ENCODE peak calls at places on chromosome 1, in nine cellular contexts. J is GM04504; K is mesothelial cell of epicardium; S is KBM-7; B is DMS53; P is hypothalamus; I is stimulated activated naive CD8-positive, alpha-beta T cell treated with anti-CD3 and anti-CD28 coated beads, Interleukin-15, Interleukin-2, amounts not matched to agents 100 U/mL and 50 U/mL, for 24 hours; N is GM10248; U is ureter. O is an unnamed sample.

GRCh38 chr1:66752000-66752592 is at the start of gene DYNLT5:
- DNase-seq in J (no peak), K (no peak), S (peak; percentile 83), B (no peak), P (peak; percentile 44), I (peak; percentile 17), N (peak; percentile 17), U (peak; percentile 46), O (peak; percentile 46)

GRCh38 chr1:11678442-11678841 is 2.5 kb downstream of the MAD2L2 start:
- DNase-seq in J (no peak), K (no peak), S (no peak), B (no peak), P (no peak), I (no peak), N (no peak), U (no peak), O (no peak)

GRCh38 chr1:32771561-32772280 is 45.4 kb downstream of the YARS1 start:
- DNase-seq in J (no peak), K (no peak), S (no peak), B (no peak), P (no peak), I (no peak), N (no peak), U (no peak), O (no peak)

GRCh38 chr1:209742409-209743144 is 13.3 kb upstream of the TRAF3IP3 start:
- DNase-seq in J (no peak), K (no peak), S (no peak), B (no peak), P (no peak), I (no peak), N (no peak), U (no peak), O (no peak)

GRCh38 chr1:180962178-180962577 is 49.5 kb downstream of the KIAA1614 start:
- DNase-seq in J (no peak), K (no peak), S (no peak), B (no peak), P (no peak), I (no peak), N (no peak), U (peak; percentile 63), O (no peak)

GRCh38 chr1:207049974-207050391 is 1.0 kb downstream of the YOD1 start:
- DNase-seq in J (no peak), K (no peak), S (peak; percentile 42), B (peak; percentile 84), P (no peak), I (peak; percentile 37), N (peak; percentile 56), U (no peak), O (peak; percentile 78)

GRCh38 chr1:113874017-113874879 is 2.7 kb upstream of the PTPN22 start:
- DNase-seq in J (no peak), K (no peak), S (peak; percentile 52), B (peak; percentile 54), P (no peak), I (peak; percentile 25), N (no peak), U (no peak), O (peak; percentile 10)

GRCh38 chr1:143574891-143575520 is 396.8 kb downstream of the FAM72C start:
- DNase-seq in J (no peak), K (no peak), S (no peak), B (no peak), P (no peak), I (no peak), N (no peak), U (no peak), O (no peak)

GRCh38 chr1:27368872-27369703 is 2.3 kb upstream of the MAP3K6 start:
- DNase-seq in J (no peak), K (no peak), S (peak; percentile 54), B (peak; percentile 45), P (no peak), I (no peak), N (no peak), U (no peak), O (no peak)

GRCh38 chr1:54111624-54112023 is 41.2 kb downstream of the CDCP2 start:
- DNase-seq in J (no peak), K (no peak), S (no peak), B (no peak), P (no peak), I (no peak), N (no peak), U (no peak), O (no peak)